ENCODE peak calls at places on chromosomes 3 and 15, in six cellular contexts. T, V, X, A, Q and H are unnamed samples.

GRCh38 chr15:88908697-88909621 is 4.2 kb downstream of the MFGE8 start:
- DNase-seq in V (peak), T (no peak), X (no peak), Q (no peak), A (no peak), H (no peak)

GRCh38 chr3:55091381-55092225 is 163.7 kb upstream of the LRTM1 start:
- DNase-seq in V (no peak), T (peak), Q (no peak), X (no peak), A (peak), H (no peak)

GRCh38 chr3:46858456-46858855 is 4.8 kb downstream of the MYL3 start:
- DNase-seq in Q (no peak), V (peak), A (no peak), T (no peak), X (no peak), H (no peak)

GRCh38 chr3:33474895-33475294 is 34.7 kb upstream of the UBP1 start:
- DNase-seq in T (no peak), V (no peak), X (no peak), Q (no peak), A (no peak), H (no peak)

GRCh38 chr15:59203026-59203425 is 3.6 kb upstream of the LDHAL6B start:
- DNase-seq in Q (no peak), T (no peak), A (no peak), X (no peak), V (no peak), H (no peak)

GRCh38 chr3:78765671-78766485 is 1001.9 kb downstream of the ROBO1 start:
- DNase-seq in X (no peak), V (no peak), T (no peak), A (no peak), Q (no peak), H (no peak)

GRCh38 chr15:68646156-68646555 is 67.4 kb downstream of the CORO2B start:
- DNase-seq in Q (no peak), X (no peak), V (no peak), A (no peak), T (no peak), H (no peak)

GRCh38 chr3:192005989-192006388 is 545.0 kb downstream of the PYDC2 start:
- DNase-seq in X (no peak), Q (no peak), T (no peak), A (no peak), V (no peak), H (no peak)

GRCh38 chr15:26838742-26839460 is 28.0 kb upstream of the GABRA5 start:
- DNase-seq in A (no peak), Q (no peak), V (no peak), X (peak), T (no peak), H (no peak)

GRCh38 chr3:187066228-187066995 is 72.9 kb downstream of the RPL39L start:
- DNase-seq in V (no peak), Q (peak), A (peak), X (peak), T (no peak), H (no peak)

GRCh38 chr3:98027084-98027445 is 8.1 kb downstream of the GABRR3 start:
- DNase-seq in A (no peak), Q (no peak), X (no peak), V (no peak), T (peak), H (no peak)

GRCh38 chr15:66481107-66481856 is 16.3 kb downstream of the SNAPC5 start:
- DNase-seq in A (no peak), V (no peak), X (no peak), T (no peak), Q (no peak), H (no peak)
- TF ChIP-seq CTCF in A (peak), V (no peak), X (no peak), T (peak), Q (no peak), H (no peak)

GRCh38 chr3:170467007-170467406 is 48.3 kb downstream of the CLDN11 start:
- DNase-seq in A (no peak), V (no peak), X (no peak), Q (no peak), T (no peak), H (no peak)

GRCh38 chr3:170467560-170467959 is 48.9 kb downstream of the CLDN11 start:
- DNase-seq in A (no peak), V (no peak), Q (no peak), T (no peak), X (no peak), H (no peak)

GRCh38 chr3:170465935-170466334 is 47.3 kb downstream of the CLDN11 start:
- DNase-seq in X (no peak), Q (no peak), T (no peak), V (no peak), A (no peak), H (no peak)

GRCh38 chr3:170458285-170458684 is 39.6 kb downstream of the CLDN11 start:
- DNase-seq in V (no peak), Q (no peak), X (no peak), A (no peak), T (no peak), H (no peak)

GRCh38 chr3:170463011-170463410 is 44.3 kb downstream of the CLDN11 start:
- DNase-seq in X (no peak), V (no peak), T (no peak), Q (no peak), A (no peak), H (no peak)
- TF ChIP-seq CTCF in X (no peak), V (no peak), T (no peak), Q (no peak), A (no peak), H (no peak)

DNA sequence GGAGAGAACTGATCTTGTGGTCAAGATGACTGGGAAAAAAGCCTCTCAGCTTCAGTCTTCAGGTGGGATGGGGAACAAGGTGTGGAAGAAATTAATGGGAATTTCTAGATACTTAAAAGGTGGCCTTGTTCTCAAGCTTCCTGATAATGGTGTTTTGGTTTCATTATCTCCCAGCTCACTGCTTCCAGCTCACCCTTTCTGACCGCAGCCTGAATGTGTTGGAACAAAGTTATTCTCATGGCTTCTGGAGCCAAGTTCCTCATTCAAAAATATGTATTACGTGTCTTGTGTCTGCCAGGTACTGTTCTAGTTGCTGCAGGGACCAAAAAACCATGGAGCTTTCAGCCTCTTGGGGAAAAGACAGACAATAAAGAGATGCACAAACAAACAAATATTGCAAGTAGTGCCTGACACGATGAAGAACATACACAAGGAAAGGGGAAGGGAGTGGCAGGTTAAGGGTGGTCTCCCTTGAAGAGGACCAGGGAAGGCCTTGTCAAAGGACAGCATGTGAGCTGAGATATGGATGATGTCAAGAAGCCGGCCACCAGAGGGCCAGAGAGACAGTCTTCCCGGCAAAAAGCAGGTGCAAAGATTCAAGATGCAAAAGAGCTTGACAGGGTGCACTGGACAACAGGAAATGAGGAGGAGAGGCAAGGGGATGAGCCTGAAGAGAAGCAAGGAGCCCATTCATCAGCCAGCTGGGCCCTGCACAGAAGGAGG is 35.5 kb downstream of the ARRDC4 start:
- DNase-seq in V (no peak), Q (peak), X (no peak), A (no peak), T (peak), H (no peak)
- TF ChIP-seq CTCF in V (no peak), Q (no peak), X (no peak), A (peak), T (peak), H (no peak)

GRCh38 chr3:161510510-161511260 is 14.1 kb downstream of the OTOL1 start:
- DNase-seq in V (no peak), Q (no peak), X (no peak), A (no peak), T (no peak), H (no peak)

GRCh38 chr3:161503271-161503670 is 6.7 kb downstream of the OTOL1 start:
- DNase-seq in T (no peak), Q (no peak), V (no peak), X (no peak), A (no peak), H (no peak)

DNA sequence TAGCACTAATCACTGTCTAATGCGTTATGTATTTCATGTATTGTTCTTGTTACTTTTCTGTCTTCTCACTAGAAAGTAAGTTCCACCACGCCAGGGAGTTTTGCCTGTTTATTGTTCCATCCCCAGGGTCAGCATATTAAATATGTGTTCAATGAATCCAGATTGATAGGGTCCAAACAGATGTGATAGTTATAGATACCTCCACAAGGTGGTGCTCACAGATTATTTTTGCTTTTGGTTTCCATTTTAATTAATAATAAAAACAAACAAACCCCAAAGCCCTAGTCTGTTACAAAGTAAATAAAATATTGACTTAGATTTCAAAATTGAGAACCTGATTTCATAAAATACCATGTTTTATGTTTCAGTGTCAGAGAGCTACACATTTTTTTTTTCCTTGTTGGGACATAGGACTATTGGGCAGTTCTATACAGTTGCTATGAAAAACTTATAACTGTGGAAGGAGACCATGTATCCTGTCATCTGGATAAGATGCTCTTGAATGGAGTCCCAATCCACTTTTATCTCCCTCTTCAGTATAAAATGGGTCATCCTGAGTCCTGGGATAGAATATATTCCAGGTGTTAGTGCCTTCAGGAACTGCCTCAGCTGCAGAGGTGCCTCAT is 12.4 kb downstream of the OTOL1 start:
- DNase-seq in X (no peak), V (no peak), Q (no peak), T (peak), A (peak), H (no peak)
- TF ChIP-seq CTCF in X (peak), V (peak), Q (no peak), T (no peak), A (peak), H (no peak)

DNA sequence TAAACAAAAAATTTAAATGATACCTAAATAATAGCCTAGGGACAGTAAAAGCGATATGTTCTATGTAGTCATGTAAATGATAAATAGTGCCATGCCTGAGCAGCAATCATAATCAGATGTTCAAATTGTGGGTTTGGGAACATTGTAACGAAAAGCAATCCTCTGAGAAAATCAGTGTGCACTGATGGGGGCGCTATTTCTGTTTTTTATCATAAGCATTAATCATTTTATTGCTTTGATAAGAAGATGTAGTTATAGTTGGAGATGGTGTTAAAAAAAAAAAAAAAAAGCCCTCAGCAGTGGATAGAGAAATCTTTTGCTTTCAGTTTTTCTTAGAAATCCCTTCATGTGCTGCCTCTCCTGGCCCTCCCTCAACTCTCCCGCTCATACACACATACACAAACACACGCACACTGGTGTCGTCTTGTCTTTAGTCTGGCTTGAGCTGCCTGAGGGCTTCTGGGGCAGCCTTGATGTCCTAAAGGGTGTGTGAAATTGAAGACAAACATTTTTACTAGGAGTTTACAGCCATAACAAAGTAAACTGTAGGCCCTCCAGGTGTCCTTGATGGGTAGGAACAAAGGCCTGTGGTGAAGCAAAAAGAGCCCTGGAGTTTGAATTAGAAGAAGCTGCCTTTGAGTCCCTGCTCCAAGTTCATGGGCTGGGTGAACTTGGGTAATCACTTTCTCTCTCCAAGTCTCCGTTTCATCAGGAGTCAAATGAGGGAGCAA is 428.1 kb downstream of the SOX2 start:
- DNase-seq in A (no peak), Q (peak), V (no peak), X (no peak), T (no peak), H (no peak)
- TF ChIP-seq CTCF in A (no peak), Q (no peak), V (no peak), X (no peak), T (no peak), H (no peak)